ENCODE peak calls at places on chromosomes 13 and 19, in six cellular contexts. One of them, this sample, is unnamed.

GRCh38 chr19:10654610-10655456 is 687 bp downstream of the ILF3 start:
- DNase-seq in activated naive CD8-positive, alpha-beta T cell treated with anti-CD3 and anti-CD28 coated beads, Interleukin-2, amount 50 U/mL, for 16 hours: peak; percentile 30
- DNase-seq in myocyte: peak; percentile 59
- DNase-seq in NCI-H1092: peak; percentile 75
- DNase-seq in activated CD4-positive, CD25-positive, alpha-beta regulatory T cell: peak; percentile 64
- DNase-seq in DMS 273 treated with DMSO at 0.1 percent for 48 hours: no peak
- DNase-seq in this sample: peak; percentile 22

GRCh38 chr19:4567584-4568071 is 8.1 kb upstream of the SEMA6B start:
- DNase-seq in activated naive CD8-positive, alpha-beta T cell treated with anti-CD3 and anti-CD28 coated beads, Interleukin-2, amount 50 U/mL, for 16 hours: peak; percentile 32
- DNase-seq in NCI-H1092: peak; percentile 41
- DNase-seq in DMS 273 treated with DMSO at 0.1 percent for 48 hours: no peak
- DNase-seq in activated CD4-positive, CD25-positive, alpha-beta regulatory T cell: no peak
- DNase-seq in myocyte: peak; percentile 68
- DNase-seq in this sample: no peak

GRCh38 chr13:114115191-114115671 is 17.2 kb downstream of the RASA3 start:
- DNase-seq in DMS 273 treated with DMSO at 0.1 percent for 48 hours: no peak
- DNase-seq in activated CD4-positive, CD25-positive, alpha-beta regulatory T cell: no peak
- DNase-seq in activated naive CD8-positive, alpha-beta T cell treated with anti-CD3 and anti-CD28 coated beads, Interleukin-2, amount 50 U/mL, for 16 hours: no peak
- DNase-seq in myocyte: peak; percentile 91
- DNase-seq in NCI-H1092: no peak
- DNase-seq in this sample: no peak

GRCh38 chr19:40659566-40659965 is 30.9 kb downstream of the NUMBL start:
- DNase-seq in NCI-H1092: no peak
- DNase-seq in myocyte: no peak
- DNase-seq in DMS 273 treated with DMSO at 0.1 percent for 48 hours: no peak
- DNase-seq in activated CD4-positive, CD25-positive, alpha-beta regulatory T cell: no peak
- DNase-seq in activated naive CD8-positive, alpha-beta T cell treated with anti-CD3 and anti-CD28 coated beads, Interleukin-2, amount 50 U/mL, for 16 hours: no peak
- DNase-seq in this sample: no peak

GRCh38 chr19:45558399-45558878 is 26.2 kb downstream of the OPA3 start:
- DNase-seq in myocyte: peak; percentile 24
- DNase-seq in DMS 273 treated with DMSO at 0.1 percent for 48 hours: no peak
- DNase-seq in activated naive CD8-positive, alpha-beta T cell treated with anti-CD3 and anti-CD28 coated beads, Interleukin-2, amount 50 U/mL, for 16 hours: peak; percentile 24
- DNase-seq in activated CD4-positive, CD25-positive, alpha-beta regulatory T cell: peak; percentile 47
- DNase-seq in NCI-H1092: peak; percentile 2
- DNase-seq in this sample: no peak

GRCh38 chr13:51624207-51624606 is 39.9 kb downstream of the WDFY2 start:
- DNase-seq in DMS 273 treated with DMSO at 0.1 percent for 48 hours: no peak
- DNase-seq in myocyte: peak; percentile 56
- DNase-seq in activated naive CD8-positive, alpha-beta T cell treated with anti-CD3 and anti-CD28 coated beads, Interleukin-2, amount 50 U/mL, for 16 hours: no peak
- DNase-seq in NCI-H1092: no peak
- DNase-seq in activated CD4-positive, CD25-positive, alpha-beta regulatory T cell: no peak
- DNase-seq in this sample: no peak

GRCh38 chr19:35144600-35145436 is 1.8 kb downstream of the FXYD7 start:
- DNase-seq in NCI-H1092: no peak
- DNase-seq in DMS 273 treated with DMSO at 0.1 percent for 48 hours: peak; percentile 49
- DNase-seq in activated naive CD8-positive, alpha-beta T cell treated with anti-CD3 and anti-CD28 coated beads, Interleukin-2, amount 50 U/mL, for 16 hours: no peak
- DNase-seq in myocyte: no peak
- DNase-seq in activated CD4-positive, CD25-positive, alpha-beta regulatory T cell: no peak
- DNase-seq in this sample: no peak

GRCh38 chr19:12092065-12092867 is 27.7 kb downstream of the ZNF844 start:
- DNase-seq in NCI-H1092: no peak
- DNase-seq in DMS 273 treated with DMSO at 0.1 percent for 48 hours: peak; percentile 83
- DNase-seq in activated naive CD8-positive, alpha-beta T cell treated with anti-CD3 and anti-CD28 coated beads, Interleukin-2, amount 50 U/mL, for 16 hours: peak; percentile 39
- DNase-seq in myocyte: peak; percentile 30
- DNase-seq in activated CD4-positive, CD25-positive, alpha-beta regulatory T cell: no peak
- DNase-seq in this sample: peak; percentile 17

GRCh38 chr13:94073006-94073744 is 406.3 kb downstream of the DCT start:
- DNase-seq in DMS 273 treated with DMSO at 0.1 percent for 48 hours: no peak
- DNase-seq in myocyte: peak; percentile 63
- DNase-seq in NCI-H1092: peak; percentile 1
- DNase-seq in activated naive CD8-positive, alpha-beta T cell treated with anti-CD3 and anti-CD28 coated beads, Interleukin-2, amount 50 U/mL, for 16 hours: no peak
- DNase-seq in activated CD4-positive, CD25-positive, alpha-beta regulatory T cell: no peak
- DNase-seq in this sample: no peak

GRCh38 chr13:99018418-99019180 is 40.7 kb upstream of the DOCK9 start:
- DNase-seq in NCI-H1092: no peak
- DNase-seq in activated naive CD8-positive, alpha-beta T cell treated with anti-CD3 and anti-CD28 coated beads, Interleukin-2, amount 50 U/mL, for 16 hours: no peak
- DNase-seq in DMS 273 treated with DMSO at 0.1 percent for 48 hours: no peak
- DNase-seq in myocyte: no peak
- DNase-seq in activated CD4-positive, CD25-positive, alpha-beta regulatory T cell: no peak
- DNase-seq in this sample: no peak